ENCODE peak calls at places on chromosomes 4 and X, in four cellular contexts. One of them, this sample, is unnamed.

GRCh38 chrX:30282527-30282926 is 26.7 kb downstream of the NR0B1 start:
- DNase-seq in mesenchymal stem cell: no peak
- DNase-seq in IMR-90: peak
- DNase-seq in H9: no peak
- DNase-seq in this sample: no peak

GRCh38 chrX:103066606-103067005 is 2.6 kb upstream of the BEX1 start:
- DNase-seq in mesenchymal stem cell: no peak
- DNase-seq in IMR-90: no peak
- DNase-seq in H9: no peak
- DNase-seq in this sample: no peak

GRCh38 chrX:110015915-110016314 is 13.0 kb downstream of the TMEM164 start:
- DNase-seq in mesenchymal stem cell: no peak
- DNase-seq in IMR-90: no peak
- DNase-seq in H9: no peak
- DNase-seq in this sample: no peak

GRCh38 chr4:48396043-48396442 is 54.7 kb downstream of the SLAIN2 start:
- DNase-seq in mesenchymal stem cell: no peak
- DNase-seq in IMR-90: no peak
- DNase-seq in H9: no peak
- DNase-seq in this sample: no peak

GRCh38 chr4:41660350-41660749 is 88.2 kb downstream of the PHOX2B start:
- DNase-seq in mesenchymal stem cell: no peak
- DNase-seq in IMR-90: no peak
- DNase-seq in H9: no peak
- DNase-seq in this sample: no peak

GRCh38 chrX:103879339-103879738 is 47.3 kb upstream of the RAB9B start:
- DNase-seq in mesenchymal stem cell: peak
- DNase-seq in IMR-90: peak
- DNase-seq in H9: no peak
- DNase-seq in this sample: no peak

GRCh38 chrX:68867458-68868166 is 38.8 kb downstream of the EFNB1 start:
- DNase-seq in mesenchymal stem cell: peak
- DNase-seq in IMR-90: no peak
- DNase-seq in H9: no peak
- DNase-seq in this sample: no peak

GRCh38 chr4:75549019-75549418 is 6.8 kb upstream of the ODAPH start:
- DNase-seq in mesenchymal stem cell: no peak
- DNase-seq in IMR-90: no peak
- DNase-seq in H9: no peak
- DNase-seq in this sample: no peak

GRCh38 chr4:184983660-184984356 is 34.5 kb upstream of the HELT start:
- DNase-seq in mesenchymal stem cell: peak
- DNase-seq in IMR-90: peak
- DNase-seq in H9: peak
- DNase-seq in this sample: peak

GRCh38 chr4:94516067-94516466 is 64.3 kb downstream of the PDLIM5 start:
- DNase-seq in mesenchymal stem cell: peak
- DNase-seq in IMR-90: peak
- DNase-seq in H9: no peak
- DNase-seq in this sample: no peak

GRCh38 chrX:98294310-98294709 is 1410.6 kb downstream of the RPA4 start:
- DNase-seq in mesenchymal stem cell: no peak
- DNase-seq in IMR-90: no peak
- DNase-seq in H9: no peak
- DNase-seq in this sample: no peak

GRCh38 chrX:132258509-132258908 is 39.3 kb upstream of the RAP2C start:
- DNase-seq in mesenchymal stem cell: no peak
- DNase-seq in IMR-90: no peak
- DNase-seq in H9: no peak
- DNase-seq in this sample: no peak

GRCh38 chr4:25160714-25161598 is 707 bp upstream of the SEPSECS start:
- DNase-seq in mesenchymal stem cell: peak
- DNase-seq in IMR-90: no peak
- DNase-seq in H9: no peak
- DNase-seq in this sample: no peak

GRCh38 chrX:13381514-13381913 is 61.7 kb upstream of the ATXN3L start:
- DNase-seq in mesenchymal stem cell: no peak
- DNase-seq in IMR-90: peak
- DNase-seq in H9: no peak
- DNase-seq in this sample: no peak

GRCh38 chrX:119684916-119685224 is 8.1 kb downstream of the SEPTIN6 start:
- DNase-seq in mesenchymal stem cell: no peak
- DNase-seq in IMR-90: no peak
- DNase-seq in H9: no peak
- DNase-seq in this sample: no peak

GRCh38 chr4:140757220-140757607 is 1.0 kb upstream of the TBC1D9 start:
- DNase-seq in mesenchymal stem cell: no peak
- DNase-seq in IMR-90: no peak
- DNase-seq in H9: no peak
- DNase-seq in this sample: no peak

GRCh38 chr4:140752669-140753068 is 3.5 kb downstream of the TBC1D9 start:
- DNase-seq in mesenchymal stem cell: no peak
- DNase-seq in IMR-90: no peak
- DNase-seq in H9: no peak
- DNase-seq in this sample: no peak

GRCh38 chr4:140754918-140755810 is 1.0 kb downstream of the TBC1D9 start:
- DNase-seq in mesenchymal stem cell: no peak
- DNase-seq in IMR-90: no peak
- DNase-seq in H9: no peak
- DNase-seq in this sample: no peak

GRCh38 chr4:140755811-140756291 is 334 bp downstream of the TBC1D9 start:
- DNase-seq in mesenchymal stem cell: peak
- DNase-seq in IMR-90: peak
- DNase-seq in H9: peak
- DNase-seq in this sample: peak

DNA sequence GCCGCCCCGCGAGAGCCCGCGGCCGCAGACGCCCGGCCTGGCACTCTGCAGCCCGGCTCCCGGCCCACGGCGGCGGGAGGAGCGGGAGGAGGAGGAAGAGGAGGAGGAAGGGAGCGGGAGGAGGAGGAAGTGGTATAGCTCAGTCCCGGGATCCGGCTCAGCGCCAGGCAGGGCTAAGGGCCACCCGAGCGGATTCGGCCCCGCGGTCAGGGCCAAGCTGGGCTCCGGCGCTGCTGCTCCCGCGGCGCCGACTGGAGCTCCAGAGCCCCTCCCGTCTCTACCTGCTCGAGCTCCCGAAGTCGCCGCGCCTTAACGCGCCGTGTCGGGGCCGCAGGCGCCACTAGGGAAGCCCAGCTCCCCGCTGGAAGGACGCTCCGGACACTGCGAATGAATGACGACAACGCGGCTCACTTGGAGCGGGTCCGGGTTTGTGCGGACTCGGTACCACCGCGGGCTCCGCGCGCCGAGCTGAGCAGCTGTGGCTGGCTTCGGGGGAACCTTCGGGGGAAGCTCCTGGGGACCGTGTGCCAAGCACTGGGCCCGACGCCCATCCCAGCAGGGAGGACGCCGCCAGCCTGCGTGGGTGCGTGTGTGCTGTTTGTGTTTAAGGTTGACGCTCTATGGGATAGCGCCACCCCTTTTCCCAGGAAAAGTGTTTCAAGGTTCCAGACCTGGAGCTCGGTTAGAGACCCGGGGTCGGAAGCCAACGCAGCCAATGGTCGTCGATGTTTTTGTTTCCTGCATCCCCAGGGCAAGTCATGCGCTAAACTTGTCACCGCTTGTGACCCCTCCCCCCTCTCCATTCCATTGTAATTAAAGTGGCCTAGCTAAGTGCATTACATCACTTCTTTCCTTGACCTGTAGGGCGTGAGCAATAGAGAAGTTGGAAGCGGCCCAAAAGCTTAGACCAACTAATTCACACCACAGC is at the start of gene TBC1D9:
- DNase-seq in mesenchymal stem cell: peak
- DNase-seq in IMR-90: peak
- DNase-seq in H9: peak
- DNase-seq in this sample: peak
- H3K14ac ChIP-seq in mesenchymal stem cell: peak
- H3K14ac ChIP-seq in IMR-90: peak
- H3K14ac ChIP-seq in H9: peak
- H3K14ac ChIP-seq in this sample: peak

GRCh38 chrX:41490446-41490845 is 43.3 kb downstream of the NYX start:
- DNase-seq in mesenchymal stem cell: peak
- DNase-seq in IMR-90: peak
- DNase-seq in H9: no peak
- DNase-seq in this sample: no peak

DNA sequence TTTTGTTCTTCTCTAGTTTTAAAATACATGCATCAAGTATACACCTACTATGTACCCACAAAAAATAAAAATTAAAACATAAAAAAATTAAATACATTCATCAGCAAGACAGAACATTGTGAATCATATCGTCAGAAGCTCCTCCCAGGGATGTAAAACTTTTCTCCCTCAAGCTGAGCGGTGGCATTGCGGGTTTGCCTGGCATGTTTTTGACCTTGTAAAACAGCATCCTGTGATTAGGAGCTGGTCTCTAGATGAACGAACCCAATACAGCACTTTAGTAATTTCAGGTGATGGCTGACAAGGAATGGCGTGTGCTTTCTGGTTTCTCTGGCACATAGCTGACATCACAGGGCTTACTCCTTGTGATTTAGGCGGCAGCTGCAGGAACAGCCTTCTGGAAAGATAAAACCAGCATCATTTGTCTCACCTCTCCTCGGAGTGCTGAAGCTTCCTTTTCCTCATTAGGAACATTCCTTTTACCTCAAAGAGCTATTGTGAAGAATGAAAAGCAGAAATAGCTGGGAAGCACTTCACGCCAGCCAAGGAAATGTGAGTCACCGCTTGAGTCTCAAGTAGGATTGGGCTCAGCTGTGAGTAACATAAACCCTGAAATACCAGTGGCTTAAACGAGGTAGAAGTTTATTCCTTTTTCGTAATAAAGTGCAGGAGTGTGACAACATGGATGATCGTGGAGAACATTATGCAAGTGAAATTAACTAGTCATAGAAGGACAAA is 44.3 kb downstream of the NYX start:
- DNase-seq in mesenchymal stem cell: peak
- DNase-seq in IMR-90: peak
- DNase-seq in H9: peak
- DNase-seq in this sample: peak
- H2BK15ac ChIP-seq in mesenchymal stem cell: no peak
- H2BK15ac ChIP-seq in IMR-90: peak
- H2BK15ac ChIP-seq in H9: no peak
- H2BK15ac ChIP-seq in this sample: no peak

GRCh38 chrX:22952011-22952410 is 47.7 kb upstream of the DDX53 start:
- DNase-seq in mesenchymal stem cell: peak
- DNase-seq in IMR-90: peak
- DNase-seq in H9: no peak
- DNase-seq in this sample: no peak
- H3K4me2 ChIP-seq in mesenchymal stem cell: no peak
- H3K4me2 ChIP-seq in IMR-90: no peak
- H3K4me2 ChIP-seq in H9: no peak
- H3K4me2 ChIP-seq in this sample: no peak

GRCh38 chr4:73869130-73870055 is at the start of gene CXCL1:
- DNase-seq in mesenchymal stem cell: peak
- DNase-seq in IMR-90: no peak
- DNase-seq in H9: peak
- DNase-seq in this sample: peak
- H3K14ac ChIP-seq in mesenchymal stem cell: no peak
- H3K14ac ChIP-seq in IMR-90: no peak
- H3K14ac ChIP-seq in H9: peak
- H3K14ac ChIP-seq in this sample: peak